ENCODE peak calls at places on chromosomes 5 and 9, in four cellular contexts. E is A549, Z is transverse colon, M is GM12891. L is an unnamed sample.

GRCh38 chr5:170429014-170429413 is 39.8 kb upstream of the KCNMB1 start:
- DNase-seq in Z (no peak), E (peak), M (no peak), L (no peak)

GRCh38 chr5:94577466-94578245 is 40.7 kb downstream of the KIAA0825 start:
- DNase-seq in E (no peak), Z (no peak), M (no peak), L (no peak)

GRCh38 chr5:179435181-179435580 is 89.9 kb upstream of the ADAMTS2 start:
- DNase-seq in Z (no peak), M (no peak), E (no peak), L (no peak)

GRCh38 chr9:93218161-93218560 is 34.2 kb downstream of the WNK2 start:
- DNase-seq in E (no peak), M (no peak), Z (no peak), L (no peak)

GRCh38 chr5:158233735-158234322 is 374.9 kb upstream of the CLINT1 start:
- DNase-seq in Z (no peak), E (no peak), M (no peak), L (no peak)

GRCh38 chr5:149962040-149962439 is 1.5 kb downstream of the SLC26A2 start:
- DNase-seq in M (no peak), E (peak), Z (no peak), L (peak)

GRCh38 chr9:38720083-38720755 is at the start of gene FAM240B:
- DNase-seq in E (no peak), M (no peak), Z (no peak), L (no peak)

GRCh38 chr5:36692791-36693763 is 86.7 kb downstream of the SLC1A3 start:
- DNase-seq in E (peak), M (peak), Z (peak), L (peak)

GRCh38 chr9:31854187-31854586 is 530.3 kb upstream of the ACO1 start:
- DNase-seq in Z (no peak), M (no peak), E (no peak), L (no peak)

GRCh38 chr9:135336722-135337490 is 142.7 kb upstream of the PPP1R26 start:
- DNase-seq in Z (no peak), M (no peak), E (no peak), L (no peak)

GRCh38 chr9:97388721-97389238 is 23.1 kb upstream of the TDRD7 start:
- DNase-seq in M (peak), Z (no peak), E (no peak), L (no peak)

GRCh38 chr9:3180696-3181048 is 336.8 kb upstream of the PUM3 start:
- DNase-seq in E (no peak), M (no peak), Z (no peak), L (no peak)

GRCh38 chr5:175855041-175855720 is 16.2 kb upstream of the CPLX2 start:
- DNase-seq in E (no peak), Z (no peak), M (no peak), L (no peak)

GRCh38 chr5:96876292-96876850 is at the start of gene ERAP2:
- DNase-seq in E (peak), Z (no peak), M (no peak), L (peak)

GRCh38 chr9:27799326-27799725 is 226.0 kb upstream of the C9orf72 start:
- DNase-seq in Z (no peak), E (no peak), M (no peak), L (no peak)

GRCh38 chr5:142617416-142617815 is 68.5 kb downstream of the FGF1 start:
- DNase-seq in M (peak), E (no peak), Z (no peak), L (no peak)

GRCh38 chr5:43873791-43874190 is 270.8 kb downstream of the NNT start:
- DNase-seq in E (no peak), M (no peak), Z (no peak), L (no peak)

GRCh38 chr9:33461474-33461873 is 12.2 kb downstream of the NOL6 start:
- DNase-seq in E (no peak), M (no peak), Z (no peak), L (no peak)

GRCh38 chr9:87395804-87396458 is 101.7 kb upstream of the DAPK1 start:
- DNase-seq in E (peak), M (no peak), Z (no peak), L (no peak)

GRCh38 chr9:16871358-16872151 is 1.1 kb upstream of the BNC2 start:
- DNase-seq in E (peak), Z (peak), M (peak), L (peak)

GRCh38 chr5:132764671-132765070 is 12.4 kb downstream of the SEPTIN8 start:
- DNase-seq in Z (peak), M (no peak), E (no peak), L (no peak)

GRCh38 chr9:85027870-85028269 is 358.3 kb downstream of the NTRK2 start:
- DNase-seq in Z (no peak), E (no peak), M (no peak), L (no peak)

GRCh38 chr5:132099905-132100304 is 26.3 kb downstream of the CSF2 start:
- DNase-seq in Z (no peak), M (no peak), E (no peak), L (no peak)

GRCh38 chr5:32044904-32045303 is 129.2 kb downstream of the GOLPH3 start:
- DNase-seq in E (peak), Z (no peak), M (no peak), L (no peak)

GRCh38 chr5:143244000-143244736 is 159.3 kb downstream of the NR3C1 start:
- DNase-seq in M (no peak), E (peak), Z (peak), L (no peak)

GRCh38 chr9:128885376-128885775 is 3.4 kb downstream of the LRRC8A start:
- DNase-seq in E (no peak), M (no peak), Z (no peak), L (no peak)

GRCh38 chr9:128881627-128881883 is 195 bp downstream of the KYAT1 start:
- DNase-seq in M (no peak), E (peak), Z (no peak), L (no peak)

GRCh38 chr9:128884164-128884563 is 2.2 kb downstream of the LRRC8A start:
- DNase-seq in M (no peak), E (no peak), Z (no peak), L (no peak)

GRCh38 chr9:128882677-128883590 is 1.0 kb downstream of the LRRC8A start:
- DNase-seq in Z (no peak), E (no peak), M (no peak), L (peak)

GRCh38 chr9:128881884-128882676 is at the start of the genes KYAT1 and LRRC8A:
- DNase-seq in Z (peak), E (peak), M (peak), L (peak)
- TF ChIP-seq POLR2A in Z (no peak), E (peak), M (peak), L (peak)

DNA sequence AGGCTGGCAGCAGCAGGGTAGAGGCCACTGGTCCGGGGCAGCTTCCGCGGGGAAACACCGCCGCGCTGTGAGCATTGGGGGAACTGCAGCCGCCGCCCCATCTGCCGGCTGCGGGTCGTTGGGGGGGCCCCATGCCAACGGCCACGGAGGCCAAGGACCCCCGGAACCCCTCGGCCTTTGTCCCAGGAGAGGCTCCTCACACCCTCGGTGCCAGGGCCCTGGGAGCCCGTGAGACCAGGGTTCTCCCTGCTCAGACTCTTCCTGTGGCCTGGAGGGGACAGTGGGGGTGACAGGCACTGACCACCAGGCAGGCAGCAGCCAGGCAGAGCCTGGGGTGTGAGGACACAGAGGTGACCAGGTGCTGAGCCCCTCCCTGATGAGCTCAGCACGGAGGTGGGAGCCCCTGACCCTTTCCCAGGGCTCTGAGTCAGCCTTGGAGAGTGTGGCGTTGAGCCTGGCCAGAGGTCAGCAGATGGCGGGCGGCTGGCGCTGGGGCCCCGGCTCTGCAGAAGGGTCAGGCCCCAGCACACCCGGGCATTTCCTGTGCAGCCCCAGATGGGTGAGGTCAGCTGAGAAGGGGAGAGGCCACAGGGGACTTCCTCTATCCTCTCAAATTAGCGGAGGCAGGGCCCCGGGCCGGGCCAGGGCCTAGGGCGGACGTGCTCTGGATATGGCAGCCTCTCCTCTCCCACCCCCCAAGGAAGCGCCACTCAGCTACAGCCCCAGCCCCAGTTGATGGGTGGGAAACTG is 17.9 kb upstream of the EGFL7 start:
- DNase-seq in E (peak), Z (peak), M (peak), L (peak)
- TF ChIP-seq POLR2A in E (no peak), Z (peak), M (no peak), L (no peak)

DNA sequence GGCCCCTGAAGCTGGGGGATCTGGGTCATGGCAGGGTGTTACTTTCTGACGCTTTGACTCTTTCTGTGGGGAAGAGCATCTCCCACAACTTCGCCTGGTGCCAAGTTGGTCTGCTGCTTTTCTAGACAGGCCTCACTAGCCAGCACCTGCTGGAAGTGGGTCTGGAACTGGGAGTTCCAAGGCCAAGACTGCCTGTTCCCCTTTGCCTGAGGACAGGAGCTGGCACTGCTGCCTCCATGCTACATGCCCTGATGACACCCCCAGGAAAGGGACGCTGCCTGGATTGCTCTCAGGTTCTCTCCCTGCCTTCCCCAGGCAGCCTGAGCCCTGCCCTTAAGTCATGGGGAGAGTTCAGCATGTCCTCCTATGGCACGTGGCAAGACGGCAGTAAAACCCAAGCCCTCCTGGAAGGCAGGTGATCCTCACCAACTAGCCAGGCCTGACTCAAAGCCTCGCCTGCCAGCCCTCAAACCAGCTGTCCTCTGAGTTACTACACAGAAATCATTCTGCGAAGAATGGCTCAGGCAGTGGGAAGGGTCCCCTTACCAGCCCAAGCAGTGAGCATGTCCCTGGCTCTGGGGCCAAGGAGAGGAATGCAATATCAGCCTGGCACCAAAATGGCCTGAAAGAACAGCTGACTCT is 35.8 kb downstream of the SEC61B start:
- DNase-seq in M (no peak), Z (no peak), E (no peak), L (no peak)
- TF ChIP-seq POLR2A in M (no peak), Z (no peak), E (no peak), L (no peak)

GRCh38 chr5:14186132-14186830 is 43.1 kb downstream of the TRIO start:
- DNase-seq in E (no peak), M (no peak), Z (no peak), L (no peak)
- TF ChIP-seq POLR2A in E (no peak), M (no peak), Z (no peak), L (no peak)

DNA sequence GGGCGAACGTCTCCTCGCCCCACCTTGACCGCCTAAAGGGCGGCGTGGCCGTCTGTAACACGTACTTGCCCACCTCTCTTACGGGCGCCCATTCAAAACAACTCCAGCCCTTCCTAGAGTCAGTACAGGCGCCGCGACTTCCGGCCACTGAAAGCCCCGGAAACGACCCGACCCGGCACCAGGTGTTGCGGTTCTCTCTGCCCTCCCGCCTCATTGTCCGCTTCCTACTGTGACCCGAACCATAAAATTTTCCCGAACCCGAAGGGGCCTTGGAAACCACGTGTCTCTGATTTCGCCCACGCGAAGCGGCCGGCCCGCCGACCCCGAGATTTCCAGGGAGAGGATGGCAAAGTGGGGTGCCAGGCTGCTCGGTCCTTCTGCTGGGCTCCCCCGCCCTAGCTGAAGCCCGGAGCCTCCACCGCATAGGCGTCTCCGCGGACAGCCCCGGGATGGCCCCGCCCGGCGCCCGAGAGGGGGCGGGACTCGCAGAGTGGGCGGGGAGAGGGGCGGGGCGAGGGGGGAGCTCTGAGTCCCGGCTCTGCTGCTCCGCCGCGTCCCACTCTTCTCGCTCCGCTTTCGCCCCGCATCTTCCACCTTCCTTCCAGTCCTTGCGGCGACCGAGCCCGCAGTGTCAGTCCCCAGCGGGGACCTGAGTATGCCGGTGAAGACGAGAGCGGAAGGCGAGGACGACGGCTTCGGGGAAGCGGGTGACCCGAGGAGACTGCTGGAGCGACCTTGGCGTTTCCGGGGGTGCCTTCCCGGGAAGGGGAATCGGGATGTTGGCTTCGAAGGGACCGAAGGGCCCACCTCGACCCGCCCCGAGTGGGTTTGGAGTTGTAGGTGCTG is 684 bp upstream of the PTGES2 start:
- DNase-seq in E (peak), Z (peak), M (peak), L (peak)
- TF ChIP-seq POLR2A in E (peak), Z (peak), M (no peak), L (no peak)

DNA sequence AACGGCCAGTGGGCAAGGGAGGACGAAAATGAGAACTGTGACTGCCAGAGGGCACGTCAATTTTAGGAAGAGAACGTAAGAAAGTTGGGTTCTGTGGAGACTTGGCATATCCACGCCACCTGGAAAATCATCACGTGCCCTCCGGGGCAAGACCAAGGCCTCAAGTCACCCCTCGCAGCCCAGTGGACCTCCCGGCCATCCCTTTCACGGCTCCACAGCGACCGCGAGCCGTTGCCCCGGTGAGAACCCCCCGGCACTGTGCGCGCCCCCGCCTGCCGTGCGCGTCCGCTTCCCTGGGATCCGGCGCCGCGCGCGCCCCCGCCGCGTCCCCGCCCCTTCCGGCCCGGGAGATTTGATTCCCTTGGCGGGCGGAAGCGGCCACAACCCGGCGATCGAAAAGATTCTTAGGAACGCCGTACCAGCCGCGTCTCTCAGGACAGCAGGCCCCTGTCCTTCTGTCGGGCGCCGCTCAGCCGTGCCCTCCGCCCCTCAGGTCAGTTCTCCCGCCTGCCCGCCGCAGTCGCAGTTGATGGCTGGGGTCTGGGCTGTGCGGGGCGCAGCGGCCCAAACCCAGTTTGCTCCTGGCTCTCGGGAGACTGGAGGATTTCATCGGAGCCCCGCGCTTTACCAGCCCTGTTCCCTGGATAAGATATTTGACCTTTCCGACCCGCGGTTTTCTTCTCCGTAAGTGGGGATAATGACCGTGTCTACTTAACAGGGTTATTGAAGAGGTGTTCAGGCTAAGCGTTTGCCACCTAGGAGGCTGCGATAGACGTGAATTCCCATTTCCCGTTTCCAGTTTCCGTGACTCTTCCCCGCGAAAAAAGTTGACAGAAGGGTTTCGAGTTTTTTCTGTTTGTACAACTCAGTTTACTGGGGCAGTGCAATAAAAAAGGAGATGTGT is at the start of gene MELK:
- DNase-seq in Z (peak), M (peak), E (peak), L (peak)
- TF ChIP-seq POLR2A in Z (peak), M (peak), E (peak), L (peak)